ENCODE peak calls at places on chromosome 12, in five cellular contexts. One of them, this sample, is unnamed.

GRCh38 chr12:65430571-65431306 is 152.3 kb downstream of the MSRB3 start:
- DNase-seq in K562: no peak
- DNase-seq in lower lobe of right lung: no peak
- DNase-seq in Caco-2: no peak
- DNase-seq in sigmoid colon: no peak
- DNase-seq in this sample: no peak

GRCh38 chr12:117143008-117143532 is 43.9 kb upstream of the TESC start:
- DNase-seq in K562: no peak
- DNase-seq in lower lobe of right lung: no peak
- DNase-seq in Caco-2: peak; percentile 86
- DNase-seq in sigmoid colon: no peak
- DNase-seq in this sample: no peak

GRCh38 chr12:52849511-52849910 is 717 bp upstream of the KRT78 start:
- DNase-seq in K562: no peak
- DNase-seq in lower lobe of right lung: no peak
- DNase-seq in Caco-2: no peak
- DNase-seq in sigmoid colon: no peak
- DNase-seq in this sample: no peak

GRCh38 chr12:107415066-107415465 is 270.5 kb upstream of the PWP1 start:
- DNase-seq in K562: no peak
- DNase-seq in lower lobe of right lung: no peak
- DNase-seq in Caco-2: no peak
- DNase-seq in sigmoid colon: no peak
- DNase-seq in this sample: no peak

GRCh38 chr12:98725481-98726247 is 80.6 kb downstream of the APAF1 start:
- DNase-seq in K562: peak; percentile 54
- DNase-seq in lower lobe of right lung: no peak
- DNase-seq in Caco-2: peak; percentile 60
- DNase-seq in sigmoid colon: no peak
- DNase-seq in this sample: no peak

GRCh38 chr12:31406345-31406744 is 80.4 kb upstream of the SINHCAF start:
- DNase-seq in K562: no peak
- DNase-seq in lower lobe of right lung: no peak
- DNase-seq in Caco-2: no peak
- DNase-seq in sigmoid colon: no peak
- DNase-seq in this sample: no peak

GRCh38 chr12:53064613-53065415 is 14.4 kb downstream of the SPRYD3 start:
- DNase-seq in K562: no peak
- DNase-seq in lower lobe of right lung: no peak
- DNase-seq in Caco-2: peak; percentile 17
- DNase-seq in sigmoid colon: peak; percentile 68
- DNase-seq in this sample: no peak

GRCh38 chr12:56955631-56956256 is 1.7 kb downstream of the RDH16 start:
- DNase-seq in K562: no peak
- DNase-seq in lower lobe of right lung: no peak
- DNase-seq in Caco-2: no peak
- DNase-seq in sigmoid colon: no peak
- DNase-seq in this sample: no peak

GRCh38 chr12:128971802-128972201 is 118.5 kb downstream of the GLT1D1 start:
- DNase-seq in K562: no peak
- DNase-seq in lower lobe of right lung: no peak
- DNase-seq in Caco-2: no peak
- DNase-seq in sigmoid colon: no peak
- DNase-seq in this sample: no peak

GRCh38 chr12:70756791-70757190 is 119.6 kb upstream of the PTPRB start:
- DNase-seq in K562: peak; percentile 24
- DNase-seq in lower lobe of right lung: no peak
- DNase-seq in Caco-2: no peak
- DNase-seq in sigmoid colon: no peak
- DNase-seq in this sample: no peak

GRCh38 chr12:127429556-127429955 is 837.4 kb upstream of the TMEM132C start:
- DNase-seq in K562: no peak
- DNase-seq in lower lobe of right lung: no peak
- DNase-seq in Caco-2: no peak
- DNase-seq in sigmoid colon: no peak
- DNase-seq in this sample: no peak

GRCh38 chr12:54601841-54602240 is 13.4 kb upstream of the PPP1R1A start:
- DNase-seq in K562: peak; percentile 19
- DNase-seq in lower lobe of right lung: no peak
- DNase-seq in Caco-2: no peak
- DNase-seq in sigmoid colon: no peak
- DNase-seq in this sample: no peak

GRCh38 chr12:118459110-118459509 is 82.8 kb downstream of the SUDS3 start:
- DNase-seq in K562: no peak
- DNase-seq in lower lobe of right lung: no peak
- DNase-seq in Caco-2: no peak
- DNase-seq in sigmoid colon: no peak
- DNase-seq in this sample: no peak

GRCh38 chr12:114316076-114316475 is 89.9 kb downstream of the TBX5 start:
- DNase-seq in K562: no peak
- DNase-seq in lower lobe of right lung: no peak
- DNase-seq in Caco-2: no peak
- DNase-seq in sigmoid colon: no peak
- DNase-seq in this sample: no peak

GRCh38 chr12:113837059-113837458 is 129.1 kb downstream of the RBM19 start:
- DNase-seq in K562: no peak
- DNase-seq in lower lobe of right lung: no peak
- DNase-seq in Caco-2: no peak
- DNase-seq in sigmoid colon: no peak
- DNase-seq in this sample: no peak

GRCh38 chr12:1174659-1175058 is 183.6 kb downstream of the ERC1 start:
- DNase-seq in K562: no peak
- DNase-seq in lower lobe of right lung: no peak
- DNase-seq in Caco-2: no peak
- DNase-seq in sigmoid colon: no peak
- DNase-seq in this sample: no peak

GRCh38 chr12:32140867-32141266 is 34.2 kb downstream of the BICD1 start:
- DNase-seq in K562: no peak
- DNase-seq in lower lobe of right lung: no peak
- DNase-seq in Caco-2: no peak
- DNase-seq in sigmoid colon: no peak
- DNase-seq in this sample: no peak

GRCh38 chr12:46470039-46470627 is 97.6 kb upstream of the SLC38A2 start:
- DNase-seq in K562: no peak
- DNase-seq in lower lobe of right lung: no peak
- DNase-seq in Caco-2: no peak
- DNase-seq in sigmoid colon: no peak
- DNase-seq in this sample: no peak

GRCh38 chr12:67651380-67651695 is 2.8 kb downstream of the DYRK2 start:
- DNase-seq in K562: no peak
- DNase-seq in lower lobe of right lung: no peak
- DNase-seq in Caco-2: no peak
- DNase-seq in sigmoid colon: no peak
- DNase-seq in this sample: peak; percentile 33

GRCh38 chr12:50842637-50843493 is at the start of gene TMPRSS12:
- DNase-seq in K562: no peak
- DNase-seq in lower lobe of right lung: peak; percentile 62
- DNase-seq in Caco-2: peak; percentile 75
- DNase-seq in sigmoid colon: no peak
- DNase-seq in this sample: no peak

GRCh38 chr12:28215021-28215420 is 24.8 kb downstream of the CCDC91 start:
- DNase-seq in K562: no peak
- DNase-seq in lower lobe of right lung: no peak
- DNase-seq in Caco-2: no peak
- DNase-seq in sigmoid colon: no peak
- DNase-seq in this sample: no peak

GRCh38 chr12:28212182-28212581 is 21.9 kb downstream of the CCDC91 start:
- DNase-seq in K562: no peak
- DNase-seq in lower lobe of right lung: no peak
- DNase-seq in Caco-2: no peak
- DNase-seq in sigmoid colon: no peak
- DNase-seq in this sample: no peak

GRCh38 chr12:28209782-28210181 is 19.5 kb downstream of the CCDC91 start:
- DNase-seq in K562: no peak
- DNase-seq in lower lobe of right lung: no peak
- DNase-seq in Caco-2: no peak
- DNase-seq in sigmoid colon: no peak
- DNase-seq in this sample: no peak
- H3K36me3 ChIP-seq in K562: no peaks in the 10 kb centered on the region
- H3K36me3 ChIP-seq in lower lobe of right lung: no peaks in the 10 kb centered on the region
- H3K36me3 ChIP-seq in Caco-2: no peaks in the 10 kb centered on the region
- H3K36me3 ChIP-seq in sigmoid colon: no peaks in the 10 kb centered on the region
- H3K36me3 ChIP-seq in this sample: no peaks in the 10 kb centered on the region

DNA sequence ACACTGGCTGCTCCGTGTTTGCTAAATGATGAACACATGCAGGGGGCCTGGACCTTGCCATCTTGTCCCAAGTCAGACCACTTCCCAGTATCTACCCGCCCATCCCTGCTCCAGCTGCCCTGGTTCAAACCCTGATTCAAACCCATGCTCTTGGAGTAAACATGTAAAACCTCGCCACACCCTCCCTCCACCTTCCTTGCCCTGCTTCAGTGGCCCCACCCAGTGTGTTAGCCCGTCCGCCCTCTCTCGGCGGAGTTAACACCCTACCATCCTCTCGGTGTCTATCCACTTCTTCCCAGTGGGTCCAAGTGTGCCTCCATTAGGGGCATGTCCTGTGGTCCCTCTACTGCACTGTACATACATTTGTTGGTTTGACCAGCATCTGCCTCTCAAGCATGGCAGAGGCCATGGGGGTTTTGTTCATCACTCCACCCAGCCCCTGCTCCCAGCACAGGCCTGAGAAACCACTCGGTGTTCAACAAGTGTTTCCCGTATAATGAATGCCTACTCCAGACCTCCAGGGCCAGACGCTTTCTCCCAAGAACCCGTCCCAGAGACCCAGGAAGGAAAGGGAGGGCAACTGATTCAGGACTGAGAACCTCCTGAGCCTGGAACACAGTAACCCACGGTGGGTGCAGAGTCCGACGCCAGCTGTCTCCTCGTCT is 37.1 kb downstream of the P2RX4 start:
- DNase-seq in K562: no peak
- DNase-seq in lower lobe of right lung: no peak
- DNase-seq in Caco-2: no peak
- DNase-seq in sigmoid colon: no peak
- DNase-seq in this sample: peak; percentile 78
- H3K36me3 ChIP-seq in K562: peaks cover 52% of the 10 kb centered on the region
- H3K36me3 ChIP-seq in lower lobe of right lung: peaks cover 86% of the 10 kb centered on the region
- H3K36me3 ChIP-seq in Caco-2: peaks cover 1% of the 10 kb centered on the region
- H3K36me3 ChIP-seq in sigmoid colon: peaks cover 16% of the 10 kb centered on the region
- H3K36me3 ChIP-seq in this sample: peaks cover 7% of the 10 kb centered on the region

GRCh38 chr12:26935636-26936378 is 2.0 kb downstream of the INTS13 start:
- DNase-seq in K562: peak; percentile 29
- DNase-seq in lower lobe of right lung: no peak
- DNase-seq in Caco-2: no peak
- DNase-seq in sigmoid colon: no peak
- DNase-seq in this sample: peak; percentile 28
- H3K36me3 ChIP-seq in K562: peaks cover 39% of the 10 kb centered on the region
- H3K36me3 ChIP-seq in lower lobe of right lung: peaks cover 3% of the 10 kb centered on the region
- H3K36me3 ChIP-seq in Caco-2: no peaks in the 10 kb centered on the region
- H3K36me3 ChIP-seq in sigmoid colon: no peaks in the 10 kb centered on the region
- H3K36me3 ChIP-seq in this sample: peaks cover 7% of the 10 kb centered on the region

DNA sequence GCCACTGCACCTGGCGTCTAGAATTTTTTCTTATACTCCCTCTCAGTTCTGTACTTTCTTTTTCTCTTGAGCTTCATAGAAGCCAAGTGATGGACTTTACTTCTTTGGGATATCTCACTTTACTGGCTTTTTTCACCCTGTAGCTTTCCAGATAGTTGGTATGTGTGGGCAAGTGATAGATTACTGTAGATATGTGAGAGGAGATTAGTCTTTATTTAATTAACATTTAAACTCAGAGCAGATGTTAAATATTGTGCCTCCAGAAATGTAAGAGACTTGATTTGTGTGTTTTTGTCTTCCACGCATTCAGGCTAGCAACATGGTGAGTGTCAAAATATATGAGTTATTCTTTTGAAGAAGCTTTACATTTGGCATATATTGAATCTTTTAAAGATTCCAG is 39.5 kb upstream of the SLC17A8 start:
- DNase-seq in K562: no peak
- DNase-seq in lower lobe of right lung: no peak
- DNase-seq in Caco-2: no peak
- DNase-seq in sigmoid colon: no peak
- DNase-seq in this sample: no peak
- H3K36me3 ChIP-seq in K562: peaks cover 62% of the 10 kb centered on the region
- H3K36me3 ChIP-seq in lower lobe of right lung: peaks cover 74% of the 10 kb centered on the region
- H3K36me3 ChIP-seq in Caco-2: no peaks in the 10 kb centered on the region
- H3K36me3 ChIP-seq in sigmoid colon: peaks cover 9% of the 10 kb centered on the region
- H3K36me3 ChIP-seq in this sample: peaks cover 3% of the 10 kb centered on the region

DNA sequence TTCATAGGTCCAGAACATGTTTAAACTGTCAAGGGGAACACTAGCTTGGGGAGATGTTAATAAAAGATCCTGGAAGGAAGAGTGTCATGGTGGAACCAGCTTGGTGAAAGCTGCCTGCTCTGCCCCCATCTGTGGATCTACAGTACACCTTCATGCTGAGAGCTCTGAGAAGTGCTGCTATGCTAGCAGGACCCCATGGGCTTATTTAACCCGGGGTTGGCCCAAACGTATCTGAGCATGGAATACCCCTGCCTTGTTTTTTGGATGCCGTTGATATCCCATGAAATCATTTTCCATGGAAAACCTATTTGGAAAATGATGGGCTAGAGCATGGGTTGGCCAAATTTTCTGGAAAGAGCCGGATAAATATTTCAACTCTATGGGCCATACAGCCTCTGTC is 14.2 kb downstream of the UBE3B start:
- DNase-seq in K562: no peak
- DNase-seq in lower lobe of right lung: no peak
- DNase-seq in Caco-2: no peak
- DNase-seq in sigmoid colon: no peak
- DNase-seq in this sample: no peak
- H3K36me3 ChIP-seq in K562: peaks cover 67% of the 10 kb centered on the region
- H3K36me3 ChIP-seq in lower lobe of right lung: peaks cover 96% of the 10 kb centered on the region
- H3K36me3 ChIP-seq in Caco-2: no peaks in the 10 kb centered on the region
- H3K36me3 ChIP-seq in sigmoid colon: peaks cover 77% of the 10 kb centered on the region
- H3K36me3 ChIP-seq in this sample: peaks cover 3% of the 10 kb centered on the region

GRCh38 chr12:14076538-14076937 is 95.1 kb upstream of the GRIN2B start:
- DNase-seq in K562: no peak
- DNase-seq in lower lobe of right lung: no peak
- DNase-seq in Caco-2: no peak
- DNase-seq in sigmoid colon: no peak
- DNase-seq in this sample: no peak
- H3K36me3 ChIP-seq in K562: no peaks in the 10 kb centered on the region
- H3K36me3 ChIP-seq in lower lobe of right lung: no peaks in the 10 kb centered on the region
- H3K36me3 ChIP-seq in Caco-2: no peaks in the 10 kb centered on the region
- H3K36me3 ChIP-seq in sigmoid colon: no peaks in the 10 kb centered on the region
- H3K36me3 ChIP-seq in this sample: no peaks in the 10 kb centered on the region

DNA sequence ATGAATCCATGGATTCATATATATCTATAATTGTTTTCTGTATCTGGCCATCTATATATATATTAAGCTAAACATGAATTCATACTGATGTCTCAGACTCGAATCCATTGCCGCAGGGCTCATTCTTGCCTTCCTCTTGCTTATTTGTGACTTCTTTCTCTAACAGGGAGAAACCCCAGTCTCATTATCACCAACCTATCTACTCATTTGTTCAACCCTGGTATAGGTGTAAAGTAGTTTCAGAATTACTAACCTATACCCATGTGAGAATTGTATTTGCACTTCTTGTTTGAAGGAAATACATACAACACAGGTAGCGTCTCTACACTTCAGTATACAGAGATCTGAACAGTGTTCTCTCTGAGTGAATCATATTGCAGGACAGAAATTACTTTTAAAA is 77.7 kb downstream of the PTPN11 start:
- DNase-seq in K562: no peak
- DNase-seq in lower lobe of right lung: no peak
- DNase-seq in Caco-2: no peak
- DNase-seq in sigmoid colon: no peak
- DNase-seq in this sample: no peak
- H3K36me3 ChIP-seq in K562: peaks cover 63% of the 10 kb centered on the region
- H3K36me3 ChIP-seq in lower lobe of right lung: peaks cover 70% of the 10 kb centered on the region
- H3K36me3 ChIP-seq in Caco-2: peaks cover 1% of the 10 kb centered on the region
- H3K36me3 ChIP-seq in sigmoid colon: peaks cover 10% of the 10 kb centered on the region
- H3K36me3 ChIP-seq in this sample: no peaks in the 10 kb centered on the region